ENCODE peak calls at places on chromosomes 3 and 15, in five cellular contexts. T, D, I, W and P are unnamed samples.

GRCh38 chr3:106249159-106249558 is 380.3 kb upstream of the CBLB start:
- DNase-seq in T (no peak), D (no peak), I (no peak), W (no peak), P (peak; percentile 52)

GRCh38 chr3:30890907-30891306 is 3.6 kb downstream of the GADL1 start:
- DNase-seq in T (no peak), D (no peak), I (no peak), W (no peak), P (no peak)

GRCh38 chr15:45097466-45097865 is 16.5 kb downstream of the DUOX2 start:
- DNase-seq in T (no peak), D (no peak), I (no peak), W (no peak), P (no peak)

GRCh38 chr3:40908612-40909011 is 290.7 kb upstream of the CTNNB1 start:
- DNase-seq in T (no peak), D (no peak), I (no peak), W (no peak), P (no peak)

GRCh38 chr3:48273594-48274211 is 32.8 kb downstream of the ZNF589 start:
- DNase-seq in T (peak; percentile 72), D (peak; percentile 39), I (peak; percentile 43), W (peak; percentile 34), P (peak; percentile 71)

GRCh38 chr3:81289676-81290075 is 471.8 kb downstream of the GBE1 start:
- DNase-seq in T (no peak), D (no peak), I (no peak), W (no peak), P (no peak)

GRCh38 chr15:37041836-37042235 is 58.5 kb downstream of the MEIS2 start:
- DNase-seq in T (no peak), D (no peak), I (no peak), W (no peak), P (no peak)

GRCh38 chr3:70558955-70559354 is 246.5 kb upstream of the MDFIC2 start:
- DNase-seq in T (no peak), D (no peak), I (no peak), W (no peak), P (no peak)

GRCh38 chr15:34437687-34438086 is at the start of gene GOLGA8A:
- DNase-seq in T (peak; percentile 70), D (peak; percentile 46), I (peak; percentile 39), W (peak; percentile 61), P (peak; percentile 57)

GRCh38 chr3:194327414-194328079 is 23.6 kb downstream of the CPN2 start:
- DNase-seq in T (no peak), D (no peak), I (no peak), W (no peak), P (peak; percentile 52)

GRCh38 chr3:54047568-54047967 is 74.8 kb upstream of the CACNA2D3 start:
- DNase-seq in T (no peak), D (no peak), I (no peak), W (no peak), P (no peak)

GRCh38 chr3:10806001-10806400 is 10.0 kb upstream of the SLC6A11 start:
- DNase-seq in T (no peak), D (no peak), I (no peak), W (no peak), P (no peak)

GRCh38 chr15:40871749-40872617 is 2.1 kb downstream of the RHOV start:
- DNase-seq in T (peak; percentile 79), D (no peak), I (no peak), W (no peak), P (no peak)
- H3K9ac ChIP-seq in T (no peak overlapping the region), D (no peak overlapping the region), I (no peak overlapping the region), W (no peak overlapping the region), P (no peak overlapping the region)

GRCh38 chr3:128079823-128080222 is 27.6 kb downstream of the SEC61A1 start:
- DNase-seq in T (no peak), D (no peak), I (no peak), W (no peak), P (no peak)
- H4K91ac ChIP-seq in T (no peak overlapping the region), D (no peak overlapping the region), I (no peak overlapping the region), W (no peak overlapping the region), P (no peak overlapping the region)

GRCh38 chr15:71110800-71111565 is 4.3 kb upstream of the THSD4 start:
- DNase-seq in T (peak; percentile 23), D (no peak), I (no peak), W (peak; percentile 72), P (peak; percentile 31)

GRCh38 chr15:71107501-71107815 is 7.8 kb upstream of the THSD4 start:
- DNase-seq in T (no peak), D (no peak), I (no peak), W (no peak), P (no peak)

GRCh38 chr15:71111950-71112349 is 3.3 kb upstream of the THSD4 start:
- DNase-seq in T (peak; percentile 17), D (no peak), I (no peak), W (no peak), P (no peak)

GRCh38 chr15:71109130-71109529 is 6.1 kb upstream of the THSD4 start:
- DNase-seq in T (no peak), D (no peak), I (no peak), W (no peak), P (peak; percentile 14)

GRCh38 chr15:71109890-71110289 is 5.4 kb upstream of the THSD4 start:
- DNase-seq in T (peak; percentile 24), D (no peak), I (no peak), W (no peak), P (no peak)
- H2BK12ac ChIP-seq in T (no peak overlapping the region), D (no peak overlapping the region), I (no peak overlapping the region), W (no peak overlapping the region), P (no peak overlapping the region)

GRCh38 chr3:152969557-152970300 is 134.8 kb downstream of the P2RY1 start:
- DNase-seq in T (no peak), D (no peak), I (no peak), W (peak; percentile 55), P (peak; percentile 42)
- H3K9ac ChIP-seq in T (no peak overlapping the region), D (no peak overlapping the region), I (no peak overlapping the region), W (no peak overlapping the region), P (no peak overlapping the region)

DNA sequence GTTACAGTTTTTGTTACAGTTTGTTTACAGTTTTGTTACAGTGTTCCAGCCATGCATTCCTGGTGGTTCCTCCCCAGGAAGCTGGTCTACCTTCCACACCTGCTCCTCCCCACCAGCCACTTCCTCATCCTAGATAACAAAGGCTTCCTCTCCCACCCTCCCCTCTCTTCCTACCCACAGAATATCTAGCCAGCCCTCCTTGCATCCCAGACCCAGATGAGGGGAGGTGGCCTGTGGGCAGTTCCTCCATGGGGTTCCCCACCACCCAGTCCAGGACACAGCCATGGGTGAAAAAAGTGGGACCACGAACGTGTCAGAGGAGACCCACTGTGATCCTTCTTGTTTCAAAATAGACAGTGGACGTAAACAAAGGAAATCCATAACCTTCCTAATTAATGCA is 122.8 kb upstream of the ABHD17C start:
- DNase-seq in T (peak; percentile 15), D (no peak), I (no peak), W (no peak), P (no peak)
- H4K91ac ChIP-seq in T (no peak overlapping the region), D (no peak overlapping the region), I (no peak overlapping the region), W (no peak overlapping the region), P (no peak overlapping the region)

DNA sequence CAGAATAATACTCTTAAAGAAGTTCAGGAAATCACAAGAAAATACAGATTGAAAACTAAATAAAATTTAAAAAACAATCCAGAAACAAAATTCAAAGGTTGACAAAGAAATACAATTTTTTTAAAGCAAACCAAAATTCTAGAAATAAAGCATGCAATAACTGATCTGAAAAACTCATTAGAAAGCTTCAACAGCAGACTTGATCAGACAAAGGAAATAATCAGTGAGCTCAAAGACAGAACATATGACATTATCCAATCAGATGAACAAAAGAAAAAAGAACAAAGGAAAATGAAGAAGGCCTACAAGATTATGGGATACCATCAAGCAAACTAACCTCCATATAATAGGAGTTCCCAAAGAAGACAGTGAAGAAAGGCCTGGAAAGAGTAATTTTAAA is 336.8 kb downstream of the RSL24D1 start:
- DNase-seq in T (no peak), D (no peak), I (no peak), W (no peak), P (no peak)
- H2BK12ac ChIP-seq in T (no peak overlapping the region), D (no peak overlapping the region), I (no peak overlapping the region), W (no peak overlapping the region), P (no peak overlapping the region)